ENCODE peak calls at places on chromosomes 13 and 19, in four cellular contexts. One of them, this sample, is unnamed.

GRCh38 chr13:93875527-93875926 is 604.0 kb downstream of the DCT start:
- DNase-seq in fibroblast of lung: peak
- DNase-seq in tibial artery: no peak
- DNase-seq in cardiac muscle cell: peak
- DNase-seq in this sample: no peak

GRCh38 chr13:40897058-40897457 is 107.6 kb downstream of the SLC25A15 start:
- DNase-seq in fibroblast of lung: no peak
- DNase-seq in tibial artery: no peak
- DNase-seq in cardiac muscle cell: no peak
- DNase-seq in this sample: no peak

GRCh38 chr13:66154981-66155380 is 1075.2 kb downstream of the PCDH9 start:
- DNase-seq in fibroblast of lung: peak
- DNase-seq in tibial artery: no peak
- DNase-seq in cardiac muscle cell: peak
- DNase-seq in this sample: no peak

GRCh38 chr19:4029247-4029614 is 21.7 kb downstream of the PIAS4 start:
- DNase-seq in fibroblast of lung: no peak
- DNase-seq in tibial artery: no peak
- DNase-seq in cardiac muscle cell: no peak
- DNase-seq in this sample: no peak

GRCh38 chr13:108560092-108560491 is 69.3 kb upstream of the MYO16 start:
- DNase-seq in fibroblast of lung: no peak
- DNase-seq in tibial artery: no peak
- DNase-seq in cardiac muscle cell: no peak
- DNase-seq in this sample: no peak

GRCh38 chr19:39400997-39401548 is 5.6 kb upstream of the ZFP36 start:
- DNase-seq in fibroblast of lung: no peak
- DNase-seq in tibial artery: no peak
- DNase-seq in cardiac muscle cell: no peak
- DNase-seq in this sample: no peak

GRCh38 chr13:99894105-99894504 is 77.5 kb downstream of the ZIC5 start:
- DNase-seq in fibroblast of lung: no peak
- DNase-seq in tibial artery: no peak
- DNase-seq in cardiac muscle cell: no peak
- DNase-seq in this sample: no peak

GRCh38 chr13:42832341-42833153 is 51.2 kb downstream of the FAM216B start:
- DNase-seq in fibroblast of lung: peak
- DNase-seq in tibial artery: no peak
- DNase-seq in cardiac muscle cell: peak
- DNase-seq in this sample: no peak

GRCh38 chr19:10544242-10544752 is 593 bp downstream of the ATG4D start:
- DNase-seq in fibroblast of lung: no peak
- DNase-seq in tibial artery: no peak
- DNase-seq in cardiac muscle cell: no peak
- DNase-seq in this sample: no peak

GRCh38 chr19:33472696-33473624 is 48.6 kb downstream of the PEPD start:
- DNase-seq in fibroblast of lung: peak
- DNase-seq in tibial artery: peak
- DNase-seq in cardiac muscle cell: peak
- DNase-seq in this sample: peak

GRCh38 chr13:100203696-100204367 is 114.9 kb downstream of the PCCA start:
- DNase-seq in fibroblast of lung: peak
- DNase-seq in tibial artery: no peak
- DNase-seq in cardiac muscle cell: peak
- DNase-seq in this sample: peak

GRCh38 chr19:31436121-31436776 is 87.0 kb upstream of the TSHZ3 start:
- DNase-seq in fibroblast of lung: peak
- DNase-seq in tibial artery: no peak
- DNase-seq in cardiac muscle cell: peak
- DNase-seq in this sample: no peak

GRCh38 chr19:50870417-50871089 is 2.7 kb upstream of the KLK2 start:
- DNase-seq in fibroblast of lung: no peak
- DNase-seq in tibial artery: no peak
- DNase-seq in cardiac muscle cell: peak
- DNase-seq in this sample: no peak

GRCh38 chr13:90184355-90184754 is 1163.1 kb upstream of the MIR17HG start:
- DNase-seq in fibroblast of lung: no peak
- DNase-seq in tibial artery: no peak
- DNase-seq in cardiac muscle cell: no peak
- DNase-seq in this sample: no peak

GRCh38 chr19:29653398-29653797 is 11.9 kb upstream of the PLEKHF1 start:
- DNase-seq in fibroblast of lung: no peak
- DNase-seq in tibial artery: no peak
- DNase-seq in cardiac muscle cell: no peak
- DNase-seq in this sample: no peak

GRCh38 chr19:11111117-11111770 is 22.0 kb downstream of the LDLR start:
- DNase-seq in fibroblast of lung: no peak
- DNase-seq in tibial artery: no peak
- DNase-seq in cardiac muscle cell: no peak
- DNase-seq in this sample: no peak

GRCh38 chr13:110690516-110690915 is 15.4 kb downstream of the CARS2 start:
- DNase-seq in fibroblast of lung: no peak
- DNase-seq in tibial artery: no peak
- DNase-seq in cardiac muscle cell: no peak
- DNase-seq in this sample: no peak

GRCh38 chr13:24888291-24888931 is 124.4 kb downstream of the RNF17 start:
- DNase-seq in fibroblast of lung: no peak
- DNase-seq in tibial artery: no peak
- DNase-seq in cardiac muscle cell: no peak
- DNase-seq in this sample: no peak

GRCh38 chr13:26029581-26030136 is 22.2 kb downstream of the SHISA2 start:
- DNase-seq in fibroblast of lung: no peak
- DNase-seq in tibial artery: no peak
- DNase-seq in cardiac muscle cell: no peak
- DNase-seq in this sample: no peak

GRCh38 chr13:98482476-98483444 is 94.1 kb downstream of the STK24 start:
- DNase-seq in fibroblast of lung: peak
- DNase-seq in tibial artery: peak
- DNase-seq in cardiac muscle cell: peak
- DNase-seq in this sample: peak

GRCh38 chr19:33473644-33474305 is 47.8 kb downstream of the PEPD start:
- DNase-seq in fibroblast of lung: peak
- DNase-seq in tibial artery: peak
- DNase-seq in cardiac muscle cell: peak
- DNase-seq in this sample: peak

GRCh38 chr13:46386426-46386995 is 541 bp downstream of the RUBCNL start:
- DNase-seq in fibroblast of lung: no peak
- DNase-seq in tibial artery: no peak
- DNase-seq in cardiac muscle cell: no peak
- DNase-seq in this sample: no peak

GRCh38 chr19:55688422-55689218 is 13.6 kb downstream of the EPN1 start:
- DNase-seq in fibroblast of lung: no peak
- DNase-seq in tibial artery: no peak
- DNase-seq in cardiac muscle cell: no peak
- DNase-seq in this sample: no peak

GRCh38 chr19:45952691-45953505 is 20.8 kb downstream of the NOVA2 start:
- DNase-seq in fibroblast of lung: peak
- DNase-seq in tibial artery: no peak
- DNase-seq in cardiac muscle cell: peak
- DNase-seq in this sample: peak

GRCh38 chr19:46739290-46739771 is 6.5 kb upstream of the FKRP start:
- DNase-seq in fibroblast of lung: no peak
- DNase-seq in tibial artery: peak
- DNase-seq in cardiac muscle cell: no peak
- DNase-seq in this sample: no peak

This sample was measured in SJSA1.